ENCODE peak calls at places on chromosomes 16 and 17, in four cellular contexts. One of them, this sample, is unnamed.
A peak's percentile ranks its signal among the peaks of the same experiment; 100 is the strongest.

GRCh38 chr16:69371564-69371963 is 14.2 kb downstream of the TERF2 start:
- DNase-seq in HCT116: no peak
- DNase-seq in K562: no peak
- DNase-seq in H1: no peak
- DNase-seq in this sample: no peak

GRCh38 chr16:11016993-11017392 is 72.6 kb downstream of the CLEC16A start:
- DNase-seq in HCT116: peak; percentile 32
- DNase-seq in K562: peak; percentile 25
- DNase-seq in H1: no peak
- DNase-seq in this sample: no peak

GRCh38 chr17:44273607-44274006 is 5.7 kb upstream of the SLC4A1 start:
- DNase-seq in HCT116: no peak
- DNase-seq in K562: no peak
- DNase-seq in H1: no peak
- DNase-seq in this sample: no peak

GRCh38 chr17:77790143-77790829 is 168.2 kb upstream of the TNRC6C start:
- DNase-seq in HCT116: no peak
- DNase-seq in K562: no peak
- DNase-seq in H1: peak; percentile 38
- DNase-seq in this sample: no peak

GRCh38 chr16:85584192-85584757 is 28.8 kb upstream of the GSE1 start:
- DNase-seq in HCT116: no peak
- DNase-seq in K562: no peak
- DNase-seq in H1: no peak
- DNase-seq in this sample: no peak

GRCh38 chr17:6163632-6164319 is 93.6 kb downstream of the WSCD1 start:
- DNase-seq in HCT116: no peak
- DNase-seq in K562: no peak
- DNase-seq in H1: no peak
- DNase-seq in this sample: no peak

GRCh38 chr16:89707695-89708094 is 6.2 kb upstream of the SPATA2L start:
- DNase-seq in HCT116: no peak
- DNase-seq in K562: no peak
- DNase-seq in H1: no peak
- DNase-seq in this sample: no peak

GRCh38 chr17:6775871-6776405 is at the start of gene FBXO39:
- DNase-seq in HCT116: no peak
- DNase-seq in K562: no peak
- DNase-seq in H1: no peak
- DNase-seq in this sample: no peak

GRCh38 chr17:64574646-64575045 is 67.9 kb downstream of the CEP95 start:
- DNase-seq in HCT116: no peak
- DNase-seq in K562: no peak
- DNase-seq in H1: no peak
- DNase-seq in this sample: no peak

GRCh38 chr16:13036600-13036999 is 135.2 kb downstream of the SHISA9 start:
- DNase-seq in HCT116: no peak
- DNase-seq in K562: peak; percentile 55
- DNase-seq in H1: no peak
- DNase-seq in this sample: no peak

GRCh38 chr17:42878123-42878880 is 22.3 kb upstream of the G6PC1 start:
- DNase-seq in HCT116: no peak
- DNase-seq in K562: no peak
- DNase-seq in H1: peak; percentile 15
- DNase-seq in this sample: no peak

GRCh38 chr17:45129426-45129939 is 2.8 kb downstream of the PLCD3 start:
- DNase-seq in HCT116: no peak
- DNase-seq in K562: no peak
- DNase-seq in H1: no peak
- DNase-seq in this sample: no peak

GRCh38 chr16:50311891-50312501 is 45.6 kb downstream of the ADCY7 start:
- DNase-seq in HCT116: no peak
- DNase-seq in K562: no peak
- DNase-seq in H1: no peak
- DNase-seq in this sample: no peak

GRCh38 chr16:77807-78443 is at the start of gene MPG:
- DNase-seq in HCT116: no peak
- DNase-seq in K562: peak; percentile 91
- DNase-seq in H1: no peak
- DNase-seq in this sample: no peak

GRCh38 chr17:62017496-62017895 is 47.6 kb downstream of the MED13 start:
- DNase-seq in HCT116: no peak
- DNase-seq in K562: no peak
- DNase-seq in H1: no peak
- DNase-seq in this sample: no peak

GRCh38 chr17:19384723-19385391 is 2.1 kb downstream of the MFAP4 start:
- DNase-seq in HCT116: no peak
- DNase-seq in K562: peak; percentile 51
- DNase-seq in H1: no peak
- DNase-seq in this sample: no peak

GRCh38 chr16:14302399-14303181 is 231.5 kb downstream of the MRTFB start:
- DNase-seq in HCT116: no peak
- DNase-seq in K562: peak; percentile 46
- DNase-seq in H1: no peak
- DNase-seq in this sample: no peak

GRCh38 chr17:9436629-9437028 is 139.0 kb downstream of the STX8 start:
- DNase-seq in HCT116: no peak
- DNase-seq in K562: no peak
- DNase-seq in H1: no peak
- DNase-seq in this sample: no peak

GRCh38 chr17:31517524-31517923 is 126.0 kb downstream of the RAB11FIP4 start:
- DNase-seq in HCT116: no peak
- DNase-seq in K562: peak; percentile 58
- DNase-seq in H1: no peak
- DNase-seq in this sample: no peak

GRCh38 chr16:85398050-85398451 is 215.1 kb upstream of the GSE1 start:
- DNase-seq in HCT116: no peak
- DNase-seq in K562: no peak
- DNase-seq in H1: no peak
- DNase-seq in this sample: no peak

GRCh38 chr17:79814966-79815835 is 18.3 kb upstream of the CBX8 start:
- DNase-seq in HCT116: no peak
- DNase-seq in K562: no peak
- DNase-seq in H1: no peak
- DNase-seq in this sample: no peak

GRCh38 chr16:88782454-88783390 is 2.3 kb downstream of the PIEZO1 start:
- DNase-seq in HCT116: peak; percentile 48
- DNase-seq in K562: peak; percentile 65
- DNase-seq in H1: no peak
- DNase-seq in this sample: no peak

GRCh38 chr17:72403713-72404209 is 282.9 kb downstream of the SOX9 start:
- DNase-seq in HCT116: no peak
- DNase-seq in K562: no peak
- DNase-seq in H1: no peak
- DNase-seq in this sample: no peak

GRCh38 chr16:58197314-58198012 is 443 bp downstream of the CSNK2A2 start:
- DNase-seq in HCT116: no peak
- DNase-seq in K562: peak; percentile 11
- DNase-seq in H1: no peak
- DNase-seq in this sample: no peak

GRCh38 chr16:53220585-53220984 is 165.8 kb downstream of the CHD9 start:
- DNase-seq in HCT116: no peak
- DNase-seq in K562: peak; percentile 57
- DNase-seq in H1: no peak
- DNase-seq in this sample: no peak

GRCh38 chr17:596763-597644 is 117.6 kb downstream of the VPS53 start:
- DNase-seq in HCT116: peak; percentile 75
- DNase-seq in K562: peak; percentile 36
- DNase-seq in H1: no peak
- DNase-seq in this sample: no peak

DNA sequence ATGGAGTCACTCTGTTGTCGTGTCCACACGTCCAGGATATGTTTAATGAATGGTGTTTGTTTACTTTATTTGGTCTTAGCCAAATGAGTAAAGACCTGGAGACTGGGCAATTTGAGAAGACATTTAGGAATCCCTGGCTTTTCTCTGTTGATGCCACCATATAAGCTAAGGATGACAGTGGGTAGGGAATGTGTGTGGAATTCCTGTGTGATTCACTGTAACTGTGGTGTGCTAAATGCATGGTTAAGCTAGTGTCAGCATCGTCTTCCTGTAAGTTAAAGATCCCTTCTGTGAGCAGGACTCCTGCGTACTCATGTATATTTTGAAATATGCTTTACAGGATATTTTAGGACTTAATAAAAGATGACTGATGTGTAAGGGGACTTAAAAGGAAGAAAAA is 26.4 kb downstream of the GOSR1 start:
- DNase-seq in HCT116: no peak
- DNase-seq in K562: no peak
- DNase-seq in H1: no peak
- DNase-seq in this sample: no peak
- TF ChIP-seq EGR1 in HCT116: no peak
- TF ChIP-seq EGR1 in K562: no peak
- TF ChIP-seq EGR1 in H1: no peak
- TF ChIP-seq EGR1 in this sample: no peak

GRCh38 chr17:73802314-73802713 is 158.1 kb upstream of the SDK2 start:
- DNase-seq in HCT116: no peak
- DNase-seq in K562: no peak
- DNase-seq in H1: no peak
- DNase-seq in this sample: no peak

GRCh38 chr17:73799091-73799490 is 154.8 kb upstream of the SDK2 start:
- DNase-seq in HCT116: no peak
- DNase-seq in K562: no peak
- DNase-seq in H1: no peak
- DNase-seq in this sample: no peak

GRCh38 chr17:73801455-73802100 is 157.3 kb upstream of the SDK2 start:
- DNase-seq in HCT116: no peak
- DNase-seq in K562: no peak
- DNase-seq in H1: no peak
- DNase-seq in this sample: no peak

GRCh38 chr17:73799781-73800627 is 155.8 kb upstream of the SDK2 start:
- DNase-seq in HCT116: no peak
- DNase-seq in K562: no peak
- DNase-seq in H1: no peak
- DNase-seq in this sample: no peak

DNA sequence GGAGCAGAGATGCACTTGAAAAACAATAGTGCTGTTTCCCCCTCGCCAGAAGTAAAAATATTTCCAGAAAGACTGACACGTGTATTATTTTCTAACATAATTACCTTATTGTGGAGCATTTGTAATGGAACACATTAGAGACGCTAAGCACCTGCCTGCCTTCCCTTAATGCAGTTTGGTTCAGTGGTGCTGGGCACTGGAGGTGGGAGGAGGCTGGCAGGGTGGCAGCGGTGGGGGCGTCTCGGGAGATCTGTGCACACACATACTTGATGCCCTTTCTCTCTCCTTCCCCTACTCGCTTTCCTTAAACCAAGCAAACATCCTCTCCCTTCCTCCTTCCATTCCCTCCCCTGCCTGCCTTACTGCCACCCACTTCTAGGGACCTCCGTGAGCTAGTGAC is 156.6 kb upstream of the SDK2 start:
- DNase-seq in HCT116: no peak
- DNase-seq in K562: no peak
- DNase-seq in H1: no peak
- DNase-seq in this sample: no peak
- TF ChIP-seq EGR1 in HCT116: no peak
- TF ChIP-seq EGR1 in K562: no peak
- TF ChIP-seq EGR1 in H1: no peak
- TF ChIP-seq EGR1 in this sample: no peak

GRCh38 chr16:4947722-4948503 is 10.2 kb upstream of the SEC14L5 start:
- DNase-seq in HCT116: no peak
- DNase-seq in K562: no peak
- DNase-seq in H1: no peak
- DNase-seq in this sample: no peak

GRCh38 chr16:4946917-4947316 is 10.0 kb upstream of the PPL start:
- DNase-seq in HCT116: no peak
- DNase-seq in K562: no peak
- DNase-seq in H1: no peak
- DNase-seq in this sample: no peak

GRCh38 chr16:4944333-4945281 is 7.7 kb upstream of the PPL start:
- DNase-seq in HCT116: peak; percentile 84
- DNase-seq in K562: peak; percentile 60
- DNase-seq in H1: no peak
- DNase-seq in this sample: no peak

GRCh38 chr16:4948903-4949766 is 9.0 kb upstream of the SEC14L5 start:
- DNase-seq in HCT116: no peak
- DNase-seq in K562: no peak
- DNase-seq in H1: no peak
- DNase-seq in this sample: no peak

GRCh38 chr16:4945560-4946502 is 8.9 kb upstream of the PPL start:
- DNase-seq in HCT116: peak; percentile 74
- DNase-seq in K562: no peak
- DNase-seq in H1: no peak
- DNase-seq in this sample: no peak
- TF ChIP-seq EGR1 in HCT116: no peak
- TF ChIP-seq EGR1 in K562: no peak
- TF ChIP-seq EGR1 in H1: no peak
- TF ChIP-seq EGR1 in this sample: no peak

GRCh38 chr16:8919934-8920465 is 37.8 kb downstream of the LITAFD start:
- DNase-seq in HCT116: no peak
- DNase-seq in K562: no peak
- DNase-seq in H1: no peak
- DNase-seq in this sample: no peak
- TF ChIP-seq EGR1 in HCT116: no peak
- TF ChIP-seq EGR1 in K562: no peak
- TF ChIP-seq EGR1 in H1: no peak
- TF ChIP-seq EGR1 in this sample: no peak

GRCh38 chr16:72093448-72094265 is at the start of the genes DHX38 and TXNL4B:
- DNase-seq in HCT116: peak; percentile 99
- DNase-seq in K562: peak; percentile 98
- DNase-seq in H1: peak; percentile 94
- DNase-seq in this sample: peak; percentile 98

GRCh38 chr16:72101195-72101594 is 7.5 kb downstream of the DHX38 start:
- DNase-seq in HCT116: no peak
- DNase-seq in K562: no peak
- DNase-seq in H1: no peak
- DNase-seq in this sample: no peak

GRCh38 chr16:72099377-72099818 is 5.8 kb downstream of the DHX38 start:
- DNase-seq in HCT116: peak; percentile 40
- DNase-seq in K562: peak; percentile 65
- DNase-seq in H1: peak; percentile 19
- DNase-seq in this sample: peak; percentile 13

GRCh38 chr16:72094266-72094610 is 591 bp downstream of the DHX38 start:
- DNase-seq in HCT116: no peak
- DNase-seq in K562: peak; percentile 59
- DNase-seq in H1: no peak
- DNase-seq in this sample: no peak

DNA sequence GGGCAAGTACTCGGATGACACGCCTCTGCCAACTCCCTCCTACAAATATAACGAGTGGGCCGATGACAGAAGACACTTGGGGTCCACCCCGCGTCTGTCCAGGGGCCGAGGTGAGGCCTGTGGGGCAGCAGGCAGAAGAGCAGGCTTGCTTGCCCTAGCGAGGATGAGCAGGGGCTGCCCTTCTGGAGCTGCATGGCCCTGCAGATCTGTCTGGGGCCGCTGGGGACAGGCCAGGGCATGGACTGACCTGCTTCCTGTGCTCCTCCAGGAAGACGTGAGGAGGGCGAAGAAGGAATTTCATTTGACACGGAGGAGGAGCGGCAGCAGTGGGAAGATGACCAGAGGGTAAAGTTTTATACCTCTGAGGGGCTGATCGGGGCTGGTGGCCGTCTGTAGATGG is 5.3 kb downstream of the DHX38 start:
- DNase-seq in HCT116: no peak
- DNase-seq in K562: no peak
- DNase-seq in H1: no peak
- DNase-seq in this sample: no peak
- TF ChIP-seq EGR1 in HCT116: no peak
- TF ChIP-seq EGR1 in K562: no peak
- TF ChIP-seq EGR1 in H1: no peak
- TF ChIP-seq EGR1 in this sample: no peak